ENCODE peak calls at places on chromosomes 6 and 20, in nine cellular contexts. One of them, this sample, is unnamed.

GRCh38 chr6:40983752-40984151 is 55.3 kb downstream of the UNC5CL start:
- DNase-seq in mesendoderm: no peak
- DNase-seq in neuronal stem cell: no peak
- DNase-seq in astrocyte of the spinal cord: no peak
- DNase-seq in lower lobe of right lung: no peak
- DNase-seq in adipocyte: no peak
- DNase-seq in heart right ventricle: no peak
- DNase-seq in A673: no peak
- DNase-seq in AG10803: no peak
- DNase-seq in this sample: no peak

GRCh38 chr6:111418971-111419693 is 63.9 kb downstream of the REV3L start:
- DNase-seq in mesendoderm: peak
- DNase-seq in AG10803: peak
- DNase-seq in lower lobe of right lung: no peak
- DNase-seq in neuronal stem cell: no peak
- DNase-seq in astrocyte of the spinal cord: peak
- DNase-seq in adipocyte: peak
- DNase-seq in A673: no peak
- DNase-seq in heart right ventricle: no peak
- DNase-seq in this sample: no peak

GRCh38 chr6:1310628-1311399 is 1.1 kb upstream of the FOXQ1 start:
- DNase-seq in heart right ventricle: no peak
- DNase-seq in neuronal stem cell: no peak
- DNase-seq in lower lobe of right lung: peak
- DNase-seq in adipocyte: no peak
- DNase-seq in A673: no peak
- DNase-seq in mesendoderm: peak
- DNase-seq in astrocyte of the spinal cord: no peak
- DNase-seq in AG10803: no peak
- DNase-seq in this sample: no peak

GRCh38 chr20:17615645-17616479 is 46.0 kb downstream of the DSTN start:
- DNase-seq in heart right ventricle: no peak
- DNase-seq in AG10803: no peak
- DNase-seq in astrocyte of the spinal cord: no peak
- DNase-seq in mesendoderm: no peak
- DNase-seq in A673: no peak
- DNase-seq in adipocyte: no peak
- DNase-seq in lower lobe of right lung: peak
- DNase-seq in neuronal stem cell: no peak
- DNase-seq in this sample: no peak

GRCh38 chr6:157229733-157230132 is 93.6 kb downstream of the TMEM242 start:
- DNase-seq in heart right ventricle: no peak
- DNase-seq in lower lobe of right lung: no peak
- DNase-seq in neuronal stem cell: no peak
- DNase-seq in AG10803: no peak
- DNase-seq in A673: no peak
- DNase-seq in adipocyte: no peak
- DNase-seq in astrocyte of the spinal cord: no peak
- DNase-seq in mesendoderm: no peak
- DNase-seq in this sample: no peak

GRCh38 chr20:4875578-4876067 is 125.7 kb downstream of the SLC23A2 start:
- DNase-seq in A673: peak
- DNase-seq in lower lobe of right lung: no peak
- DNase-seq in AG10803: no peak
- DNase-seq in neuronal stem cell: no peak
- DNase-seq in astrocyte of the spinal cord: no peak
- DNase-seq in heart right ventricle: no peak
- DNase-seq in mesendoderm: no peak
- DNase-seq in adipocyte: no peak
- DNase-seq in this sample: no peak

GRCh38 chr6:33192671-33193602 is 670 bp upstream of the COL11A2 start:
- DNase-seq in heart right ventricle: peak
- DNase-seq in mesendoderm: no peak
- DNase-seq in A673: no peak
- DNase-seq in adipocyte: peak
- DNase-seq in lower lobe of right lung: no peak
- DNase-seq in AG10803: no peak
- DNase-seq in astrocyte of the spinal cord: no peak
- DNase-seq in neuronal stem cell: no peak
- DNase-seq in this sample: peak

GRCh38 chr6:136503303-136503702 is 46.9 kb downstream of the MAP7 start:
- DNase-seq in heart right ventricle: no peak
- DNase-seq in lower lobe of right lung: no peak
- DNase-seq in adipocyte: no peak
- DNase-seq in neuronal stem cell: no peak
- DNase-seq in mesendoderm: peak
- DNase-seq in astrocyte of the spinal cord: no peak
- DNase-seq in AG10803: no peak
- DNase-seq in A673: no peak
- DNase-seq in this sample: no peak

GRCh38 chr20:63224272-63225081 is 8.5 kb upstream of the YTHDF1 start:
- DNase-seq in A673: no peak
- DNase-seq in adipocyte: peak
- DNase-seq in heart right ventricle: peak
- DNase-seq in lower lobe of right lung: peak
- DNase-seq in AG10803: peak
- DNase-seq in mesendoderm: peak
- DNase-seq in astrocyte of the spinal cord: peak
- DNase-seq in neuronal stem cell: no peak
- DNase-seq in this sample: peak

GRCh38 chr20:5835870-5836269 is 85.7 kb downstream of the SHLD1 start:
- DNase-seq in neuronal stem cell: no peak
- DNase-seq in A673: no peak
- DNase-seq in lower lobe of right lung: no peak
- DNase-seq in heart right ventricle: no peak
- DNase-seq in astrocyte of the spinal cord: peak
- DNase-seq in mesendoderm: no peak
- DNase-seq in AG10803: peak
- DNase-seq in adipocyte: peak
- DNase-seq in this sample: no peak

GRCh38 chr6:155583997-155584396 is 128.4 kb upstream of the NOX3 start:
- DNase-seq in neuronal stem cell: no peak
- DNase-seq in adipocyte: no peak
- DNase-seq in A673: no peak
- DNase-seq in astrocyte of the spinal cord: no peak
- DNase-seq in lower lobe of right lung: no peak
- DNase-seq in mesendoderm: no peak
- DNase-seq in AG10803: no peak
- DNase-seq in heart right ventricle: no peak
- DNase-seq in this sample: no peak

GRCh38 chr20:39429716-39430115 is 467.6 kb downstream of the DHX35 start:
- DNase-seq in AG10803: no peak
- DNase-seq in heart right ventricle: no peak
- DNase-seq in lower lobe of right lung: no peak
- DNase-seq in adipocyte: no peak
- DNase-seq in A673: peak
- DNase-seq in astrocyte of the spinal cord: no peak
- DNase-seq in mesendoderm: peak
- DNase-seq in neuronal stem cell: no peak
- DNase-seq in this sample: no peak

GRCh38 chr6:158813032-158813431 is 6.1 kb downstream of the EZR start:
- DNase-seq in lower lobe of right lung: no peak
- DNase-seq in neuronal stem cell: no peak
- DNase-seq in mesendoderm: no peak
- DNase-seq in astrocyte of the spinal cord: no peak
- DNase-seq in AG10803: no peak
- DNase-seq in adipocyte: no peak
- DNase-seq in A673: no peak
- DNase-seq in heart right ventricle: no peak
- DNase-seq in this sample: no peak
- H3K4me3 ChIP-seq in lower lobe of right lung: peak
- H3K4me3 ChIP-seq in neuronal stem cell: no peak
- H3K4me3 ChIP-seq in mesendoderm: no peak
- H3K4me3 ChIP-seq in astrocyte of the spinal cord: no peak
- H3K4me3 ChIP-seq in AG10803: no peak
- H3K4me3 ChIP-seq in adipocyte: no peak
- H3K4me3 ChIP-seq in A673: no peak
- H3K4me3 ChIP-seq in heart right ventricle: no peak
- H3K4me3 ChIP-seq in this sample: no peak

GRCh38 chr6:30007132-30007764 is 53.8 kb upstream of the POLR1H start:
- DNase-seq in lower lobe of right lung: peak
- DNase-seq in A673: no peak
- DNase-seq in heart right ventricle: peak
- DNase-seq in neuronal stem cell: no peak
- DNase-seq in AG10803: no peak
- DNase-seq in astrocyte of the spinal cord: no peak
- DNase-seq in mesendoderm: peak
- DNase-seq in adipocyte: peak
- DNase-seq in this sample: peak
- H3K4me3 ChIP-seq in lower lobe of right lung: peak
- H3K4me3 ChIP-seq in A673: no peak
- H3K4me3 ChIP-seq in heart right ventricle: peak
- H3K4me3 ChIP-seq in neuronal stem cell: no peak
- H3K4me3 ChIP-seq in AG10803: peak
- H3K4me3 ChIP-seq in astrocyte of the spinal cord: no peak
- H3K4me3 ChIP-seq in mesendoderm: no peak
- H3K4me3 ChIP-seq in adipocyte: peak
- H3K4me3 ChIP-seq in this sample: peak

GRCh38 chr6:87722831-87723726 is 21.0 kb upstream of the AKIRIN2 start:
- DNase-seq in AG10803: peak
- DNase-seq in heart right ventricle: peak
- DNase-seq in lower lobe of right lung: peak
- DNase-seq in astrocyte of the spinal cord: peak
- DNase-seq in neuronal stem cell: peak
- DNase-seq in A673: no peak
- DNase-seq in adipocyte: peak
- DNase-seq in mesendoderm: peak
- DNase-seq in this sample: peak
- H3K4me3 ChIP-seq in AG10803: no peak
- H3K4me3 ChIP-seq in heart right ventricle: no peak
- H3K4me3 ChIP-seq in lower lobe of right lung: no peak
- H3K4me3 ChIP-seq in astrocyte of the spinal cord: no peak
- H3K4me3 ChIP-seq in neuronal stem cell: no peak
- H3K4me3 ChIP-seq in A673: no peak
- H3K4me3 ChIP-seq in adipocyte: peak
- H3K4me3 ChIP-seq in mesendoderm: no peak
- H3K4me3 ChIP-seq in this sample: no peak

GRCh38 chr6:21588812-21589811 is 4.4 kb upstream of the SOX4 start:
- DNase-seq in astrocyte of the spinal cord: peak
- DNase-seq in heart right ventricle: peak
- DNase-seq in A673: peak
- DNase-seq in neuronal stem cell: peak
- DNase-seq in mesendoderm: peak
- DNase-seq in adipocyte: peak
- DNase-seq in AG10803: peak
- DNase-seq in lower lobe of right lung: peak
- DNase-seq in this sample: peak

GRCh38 chr6:21586760-21587181 is 6.8 kb upstream of the SOX4 start:
- DNase-seq in neuronal stem cell: no peak
- DNase-seq in lower lobe of right lung: peak
- DNase-seq in mesendoderm: no peak
- DNase-seq in adipocyte: no peak
- DNase-seq in A673: no peak
- DNase-seq in astrocyte of the spinal cord: no peak
- DNase-seq in heart right ventricle: peak
- DNase-seq in AG10803: no peak
- DNase-seq in this sample: no peak

GRCh38 chr6:21587925-21588811 is 5.4 kb upstream of the SOX4 start:
- DNase-seq in neuronal stem cell: peak
- DNase-seq in A673: peak
- DNase-seq in AG10803: peak
- DNase-seq in mesendoderm: peak
- DNase-seq in lower lobe of right lung: peak
- DNase-seq in heart right ventricle: peak
- DNase-seq in astrocyte of the spinal cord: peak
- DNase-seq in adipocyte: peak
- DNase-seq in this sample: peak

GRCh38 chr6:21586300-21586699 is 7.3 kb upstream of the SOX4 start:
- DNase-seq in adipocyte: peak
- DNase-seq in AG10803: no peak
- DNase-seq in heart right ventricle: no peak
- DNase-seq in astrocyte of the spinal cord: no peak
- DNase-seq in lower lobe of right lung: no peak
- DNase-seq in A673: no peak
- DNase-seq in mesendoderm: no peak
- DNase-seq in neuronal stem cell: no peak
- DNase-seq in this sample: no peak

DNA sequence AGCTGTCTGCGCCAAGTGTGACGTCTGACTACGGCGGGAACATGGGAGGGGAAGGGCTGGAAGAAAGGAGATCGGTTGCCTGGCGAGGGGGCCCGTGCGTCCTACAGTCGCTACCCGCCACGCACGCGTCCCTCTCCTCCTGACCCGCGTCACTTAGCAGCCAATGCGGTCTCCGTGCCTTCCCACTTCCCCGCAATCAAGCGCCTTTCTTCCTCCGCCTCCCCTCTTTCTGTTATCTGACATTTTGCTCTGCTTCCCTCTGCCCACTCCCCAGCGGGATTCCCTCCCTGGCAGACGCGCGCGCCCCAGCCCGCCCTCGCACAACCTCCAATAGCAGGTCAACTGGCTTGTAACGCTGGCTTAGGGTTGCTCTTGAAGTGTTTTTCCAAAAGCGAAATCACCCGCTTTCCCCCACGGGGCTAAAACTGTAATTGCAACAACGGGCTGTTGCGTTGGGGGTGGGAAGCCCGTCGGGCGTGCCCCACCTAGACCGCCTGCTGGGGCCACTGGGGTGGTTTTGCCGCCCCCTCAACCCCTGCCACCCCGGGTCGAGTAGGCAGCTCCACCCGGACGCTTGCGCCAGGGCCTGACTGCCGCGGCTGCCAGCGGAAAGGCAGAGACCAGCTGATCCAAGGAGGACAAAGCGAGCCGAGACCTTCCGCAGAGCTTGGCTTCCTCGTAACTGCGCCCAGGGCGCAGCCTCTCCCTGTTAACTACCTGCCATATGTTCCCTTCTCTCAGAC is 6.2 kb upstream of the SOX4 start:
- DNase-seq in mesendoderm: peak
- DNase-seq in neuronal stem cell: no peak
- DNase-seq in astrocyte of the spinal cord: peak
- DNase-seq in heart right ventricle: peak
- DNase-seq in A673: peak
- DNase-seq in adipocyte: peak
- DNase-seq in AG10803: peak
- DNase-seq in lower lobe of right lung: peak
- DNase-seq in this sample: peak
- H3K4me3 ChIP-seq in mesendoderm: peak
- H3K4me3 ChIP-seq in neuronal stem cell: peak
- H3K4me3 ChIP-seq in astrocyte of the spinal cord: peak
- H3K4me3 ChIP-seq in heart right ventricle: peak
- H3K4me3 ChIP-seq in A673: peak
- H3K4me3 ChIP-seq in adipocyte: peak
- H3K4me3 ChIP-seq in AG10803: peak
- H3K4me3 ChIP-seq in lower lobe of right lung: peak
- H3K4me3 ChIP-seq in this sample: peak

DNA sequence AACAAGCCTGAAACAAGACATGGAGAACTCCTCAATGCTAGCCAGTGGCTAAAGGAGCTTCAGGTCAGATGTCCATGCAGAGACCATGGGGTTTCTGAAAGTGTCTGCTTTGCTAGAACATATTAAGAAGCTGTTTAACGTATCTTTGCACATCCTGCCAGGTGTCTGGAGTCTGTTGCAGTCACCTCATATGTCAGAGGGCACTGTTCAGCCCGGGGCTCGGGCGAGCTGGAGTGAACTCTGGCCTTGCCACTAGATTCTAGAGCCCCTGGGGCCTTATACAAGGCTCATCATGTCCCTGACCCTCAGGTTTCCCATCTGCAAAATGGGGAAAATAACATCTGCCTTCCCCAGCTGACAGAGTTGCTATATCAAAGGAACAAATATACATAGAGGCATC is 59.0 kb downstream of the PRDM1 start:
- DNase-seq in lower lobe of right lung: no peak
- DNase-seq in heart right ventricle: no peak
- DNase-seq in mesendoderm: no peak
- DNase-seq in AG10803: no peak
- DNase-seq in A673: no peak
- DNase-seq in adipocyte: no peak
- DNase-seq in neuronal stem cell: no peak
- DNase-seq in astrocyte of the spinal cord: no peak
- DNase-seq in this sample: no peak
- H3K4me3 ChIP-seq in lower lobe of right lung: no peak
- H3K4me3 ChIP-seq in heart right ventricle: no peak
- H3K4me3 ChIP-seq in mesendoderm: no peak
- H3K4me3 ChIP-seq in AG10803: no peak
- H3K4me3 ChIP-seq in A673: no peak
- H3K4me3 ChIP-seq in adipocyte: no peak
- H3K4me3 ChIP-seq in neuronal stem cell: no peak
- H3K4me3 ChIP-seq in astrocyte of the spinal cord: no peak
- H3K4me3 ChIP-seq in this sample: no peak